ENCODE peak calls at places on chromosomes 2 and 18, in seven cellular contexts. One of them, this sample, is unnamed.

GRCh38 chr2:171522057-171522803 is at the start of gene CYBRD1:
- DNase-seq in OCI-LY7: no peak
- DNase-seq in HL-60: peak; percentile 87
- DNase-seq in pancreas: peak; percentile 70
- DNase-seq in mesenchymal stem cell: peak; percentile 82
- DNase-seq in esophagus muscularis mucosa: peak; percentile 95
- DNase-seq in hepatocyte: peak; percentile 80
- DNase-seq in this sample: peak; percentile 82

GRCh38 chr18:79203017-79203605 is 133.9 kb downstream of the ATP9B start:
- DNase-seq in pancreas: no peak
- DNase-seq in HL-60: no peak
- DNase-seq in esophagus muscularis mucosa: no peak
- DNase-seq in OCI-LY7: no peak
- DNase-seq in hepatocyte: no peak
- DNase-seq in mesenchymal stem cell: no peak
- DNase-seq in this sample: no peak

GRCh38 chr18:48792141-48792540 is 158.6 kb downstream of the SMAD7 start:
- DNase-seq in HL-60: no peak
- DNase-seq in OCI-LY7: no peak
- DNase-seq in hepatocyte: no peak
- DNase-seq in esophagus muscularis mucosa: no peak
- DNase-seq in pancreas: no peak
- DNase-seq in mesenchymal stem cell: no peak
- DNase-seq in this sample: no peak

GRCh38 chr2:66872056-66872821 is 437.3 kb downstream of the MEIS1 start:
- DNase-seq in hepatocyte: no peak
- DNase-seq in HL-60: no peak
- DNase-seq in esophagus muscularis mucosa: no peak
- DNase-seq in pancreas: no peak
- DNase-seq in mesenchymal stem cell: peak; percentile 76
- DNase-seq in OCI-LY7: no peak
- DNase-seq in this sample: no peak

GRCh38 chr2:10133007-10133647 is 10.6 kb downstream of the RRM2 start:
- DNase-seq in pancreas: peak; percentile 31
- DNase-seq in mesenchymal stem cell: no peak
- DNase-seq in HL-60: no peak
- DNase-seq in esophagus muscularis mucosa: no peak
- DNase-seq in hepatocyte: no peak
- DNase-seq in OCI-LY7: no peak
- DNase-seq in this sample: no peak

GRCh38 chr2:108927936-108928659 is 60.9 kb downstream of the EDAR start:
- DNase-seq in pancreas: peak; percentile 32
- DNase-seq in HL-60: peak; percentile 33
- DNase-seq in mesenchymal stem cell: peak; percentile 57
- DNase-seq in hepatocyte: peak; percentile 80
- DNase-seq in esophagus muscularis mucosa: no peak
- DNase-seq in OCI-LY7: peak; percentile 32
- DNase-seq in this sample: no peak

GRCh38 chr2:65710779-65711295 is 278.4 kb upstream of the SPRED2 start:
- DNase-seq in mesenchymal stem cell: peak; percentile 10
- DNase-seq in hepatocyte: no peak
- DNase-seq in esophagus muscularis mucosa: no peak
- DNase-seq in pancreas: no peak
- DNase-seq in HL-60: no peak
- DNase-seq in OCI-LY7: peak; percentile 38
- DNase-seq in this sample: no peak

GRCh38 chr2:195520671-195521155 is 136.3 kb upstream of the SLC39A10 start:
- DNase-seq in mesenchymal stem cell: peak; percentile 64
- DNase-seq in HL-60: no peak
- DNase-seq in esophagus muscularis mucosa: no peak
- DNase-seq in OCI-LY7: no peak
- DNase-seq in hepatocyte: peak; percentile 41
- DNase-seq in pancreas: no peak
- DNase-seq in this sample: no peak

GRCh38 chr2:95325026-95325425 is 27.9 kb downstream of the KCNIP3 start:
- DNase-seq in esophagus muscularis mucosa: no peak
- DNase-seq in mesenchymal stem cell: no peak
- DNase-seq in OCI-LY7: no peak
- DNase-seq in hepatocyte: no peak
- DNase-seq in HL-60: no peak
- DNase-seq in pancreas: no peak
- DNase-seq in this sample: no peak

GRCh38 chr2:98333922-98334321 is 12.3 kb upstream of the CNGA3 start:
- DNase-seq in pancreas: no peak
- DNase-seq in HL-60: no peak
- DNase-seq in mesenchymal stem cell: no peak
- DNase-seq in OCI-LY7: no peak
- DNase-seq in hepatocyte: no peak
- DNase-seq in esophagus muscularis mucosa: no peak
- DNase-seq in this sample: no peak

GRCh38 chr2:57119141-57119540 is 927.5 kb upstream of the VRK2 start:
- DNase-seq in mesenchymal stem cell: no peak
- DNase-seq in esophagus muscularis mucosa: no peak
- DNase-seq in HL-60: no peak
- DNase-seq in OCI-LY7: no peak
- DNase-seq in hepatocyte: no peak
- DNase-seq in pancreas: no peak
- DNase-seq in this sample: no peak

GRCh38 chr2:7057865-7058400 is 140.7 kb downstream of the RNF144A start:
- DNase-seq in esophagus muscularis mucosa: no peak
- DNase-seq in pancreas: no peak
- DNase-seq in OCI-LY7: peak; percentile 74
- DNase-seq in HL-60: peak; percentile 61
- DNase-seq in hepatocyte: no peak
- DNase-seq in mesenchymal stem cell: no peak
- DNase-seq in this sample: no peak

GRCh38 chr2:71675296-71675695 is 221.9 kb downstream of the DYSF start:
- DNase-seq in OCI-LY7: peak; percentile 18
- DNase-seq in pancreas: peak; percentile 70
- DNase-seq in mesenchymal stem cell: no peak
- DNase-seq in hepatocyte: no peak
- DNase-seq in HL-60: no peak
- DNase-seq in esophagus muscularis mucosa: no peak
- DNase-seq in this sample: peak; percentile 81

GRCh38 chr18:67476585-67476984 is 39.9 kb downstream of the DSEL start:
- DNase-seq in hepatocyte: no peak
- DNase-seq in pancreas: no peak
- DNase-seq in OCI-LY7: no peak
- DNase-seq in esophagus muscularis mucosa: no peak
- DNase-seq in HL-60: no peak
- DNase-seq in mesenchymal stem cell: peak; percentile 28
- DNase-seq in this sample: no peak

GRCh38 chr2:86783615-86784339 is 6.9 kb downstream of the CD8A start:
- DNase-seq in HL-60: no peak
- DNase-seq in mesenchymal stem cell: no peak
- DNase-seq in OCI-LY7: no peak
- DNase-seq in pancreas: no peak
- DNase-seq in hepatocyte: no peak
- DNase-seq in esophagus muscularis mucosa: no peak
- DNase-seq in this sample: no peak

GRCh38 chr18:40911582-40912254 is 1043.3 kb upstream of the PIK3C3 start:
- DNase-seq in hepatocyte: no peak
- DNase-seq in esophagus muscularis mucosa: no peak
- DNase-seq in HL-60: no peak
- DNase-seq in mesenchymal stem cell: peak; percentile 65
- DNase-seq in OCI-LY7: no peak
- DNase-seq in pancreas: no peak
- DNase-seq in this sample: no peak

GRCh38 chr2:218858138-218858445 is 1.5 kb upstream of the WNT6 start:
- DNase-seq in mesenchymal stem cell: no peak
- DNase-seq in esophagus muscularis mucosa: no peak
- DNase-seq in OCI-LY7: no peak
- DNase-seq in hepatocyte: no peak
- DNase-seq in HL-60: no peak
- DNase-seq in pancreas: peak; percentile 25
- DNase-seq in this sample: no peak

GRCh38 chr2:206915136-206915535 is 24.2 kb upstream of the CPO start:
- DNase-seq in pancreas: no peak
- DNase-seq in mesenchymal stem cell: peak; percentile 93
- DNase-seq in OCI-LY7: no peak
- DNase-seq in HL-60: peak; percentile 33
- DNase-seq in esophagus muscularis mucosa: no peak
- DNase-seq in hepatocyte: peak; percentile 74
- DNase-seq in this sample: no peak

GRCh38 chr2:234880551-234881211 is 71.1 kb upstream of the SH3BP4 start:
- DNase-seq in hepatocyte: peak; percentile 37
- DNase-seq in OCI-LY7: no peak
- DNase-seq in esophagus muscularis mucosa: no peak
- DNase-seq in pancreas: no peak
- DNase-seq in HL-60: no peak
- DNase-seq in mesenchymal stem cell: peak; percentile 82
- DNase-seq in this sample: no peak

DNA sequence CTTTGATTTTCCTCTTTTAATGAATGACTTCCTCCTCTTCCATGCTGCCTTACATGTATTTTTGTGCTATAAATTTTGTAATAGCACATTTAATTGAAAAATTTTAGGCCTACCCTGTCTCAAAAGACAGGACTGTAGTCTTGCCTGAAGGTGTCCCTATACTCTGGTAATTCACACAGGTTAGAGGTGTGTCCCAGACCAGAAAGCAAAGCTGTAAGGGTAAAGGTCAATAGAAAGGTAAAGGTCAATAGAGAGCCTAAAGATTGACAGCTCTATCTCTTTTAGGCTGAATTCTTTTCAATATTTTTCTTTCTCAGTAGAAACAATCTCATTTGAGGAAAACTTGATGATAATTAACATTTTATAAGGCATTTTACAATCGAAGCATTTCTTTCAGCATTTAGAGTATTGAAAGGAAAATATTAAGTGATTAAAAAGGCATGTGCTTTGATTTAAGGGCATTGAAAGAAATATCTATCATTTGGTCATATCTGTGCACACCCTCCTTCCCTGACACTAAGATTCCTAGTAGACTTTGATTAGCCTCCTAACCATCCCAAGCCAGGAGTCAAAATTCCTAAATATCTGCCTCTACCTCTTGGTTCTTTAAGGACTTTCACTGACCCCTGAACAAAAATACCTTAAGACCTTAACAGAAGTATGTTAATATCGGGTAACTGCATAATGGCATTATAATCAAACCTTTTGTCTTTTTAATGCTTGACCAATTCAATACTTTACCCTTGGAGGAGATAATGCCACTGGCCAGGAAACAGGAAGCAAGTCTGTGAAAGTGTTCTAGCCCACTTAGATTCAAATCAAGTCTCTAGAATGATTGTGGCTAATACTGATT is 161.8 kb upstream of the DTNA start:
- DNase-seq in HL-60: no peak
- DNase-seq in hepatocyte: no peak
- DNase-seq in pancreas: no peak
- DNase-seq in mesenchymal stem cell: no peak
- DNase-seq in esophagus muscularis mucosa: no peak
- DNase-seq in OCI-LY7: no peak
- DNase-seq in this sample: no peak
- H3K27ac ChIP-seq in HL-60: no peak overlapping the region
- H3K27ac ChIP-seq in hepatocyte: no peak overlapping the region
- H3K27ac ChIP-seq in pancreas: no peak overlapping the region
- H3K27ac ChIP-seq in mesenchymal stem cell: no peak overlapping the region
- H3K27ac ChIP-seq in esophagus muscularis mucosa: no peak overlapping the region
- H3K27ac ChIP-seq in OCI-LY7: no peak overlapping the region
- H3K27ac ChIP-seq in this sample: peak overlapping the region; percentile 4

DNA sequence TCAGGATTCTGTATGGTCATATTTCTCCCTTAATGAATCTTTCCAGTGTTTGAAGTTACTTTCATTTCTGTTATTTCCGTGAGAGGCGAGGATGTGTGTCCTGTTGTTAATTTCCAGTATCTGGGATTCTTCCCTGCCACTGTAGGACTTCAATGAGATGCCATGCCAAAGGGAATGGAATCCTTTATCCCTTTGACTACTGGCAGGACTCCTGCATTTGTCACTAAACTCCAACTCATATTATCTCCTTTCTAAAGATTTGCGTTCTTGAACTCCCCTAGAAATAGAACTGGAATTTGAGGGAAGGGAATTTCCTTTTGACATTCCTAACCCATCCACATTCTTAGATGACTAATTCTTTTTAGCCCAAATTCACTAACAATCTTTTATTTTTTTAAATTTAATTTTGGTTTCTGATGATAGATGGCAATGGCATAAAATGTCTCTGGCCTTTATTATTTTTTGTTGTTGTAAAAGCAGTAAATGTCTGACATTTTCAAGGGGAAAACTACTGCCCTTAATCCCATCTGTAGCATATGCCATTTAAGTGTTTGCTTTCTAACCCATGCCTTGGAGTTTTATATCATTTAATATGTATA is 87.8 kb upstream of the EML6 start:
- DNase-seq in mesenchymal stem cell: no peak
- DNase-seq in HL-60: no peak
- DNase-seq in pancreas: no peak
- DNase-seq in hepatocyte: no peak
- DNase-seq in OCI-LY7: no peak
- DNase-seq in esophagus muscularis mucosa: no peak
- DNase-seq in this sample: no peak
- H3K27ac ChIP-seq in mesenchymal stem cell: peak overlapping the region; percentile 95
- H3K27ac ChIP-seq in HL-60: no peak overlapping the region
- H3K27ac ChIP-seq in pancreas: peak overlapping the region; percentile 28
- H3K27ac ChIP-seq in hepatocyte: peak overlapping the region; percentile 68
- H3K27ac ChIP-seq in OCI-LY7: peak overlapping the region; percentile 97
- H3K27ac ChIP-seq in esophagus muscularis mucosa: peak overlapping the region; percentile 73
- H3K27ac ChIP-seq in this sample: peak overlapping the region; percentile 82

DNA sequence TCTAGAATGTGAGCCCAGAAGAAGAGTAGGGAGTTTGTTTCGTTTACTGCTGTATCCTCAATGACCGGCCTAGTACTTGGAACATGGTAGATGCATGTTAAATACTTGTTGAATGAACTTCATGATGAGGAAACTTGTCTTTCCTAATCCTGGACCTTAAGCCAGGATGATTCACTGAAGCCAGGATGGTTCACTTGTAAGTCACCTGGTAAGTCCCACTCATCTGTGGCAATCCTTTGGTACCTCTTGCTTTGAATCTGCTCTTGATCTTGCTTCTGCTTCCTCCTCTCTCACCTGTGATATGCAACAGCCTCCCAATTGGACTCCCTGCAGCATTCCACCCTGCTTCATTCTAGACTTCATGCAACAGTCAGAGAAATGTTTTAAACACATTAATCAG is 43.6 kb downstream of the QPCT start:
- DNase-seq in pancreas: no peak
- DNase-seq in OCI-LY7: no peak
- DNase-seq in hepatocyte: peak; percentile 17
- DNase-seq in esophagus muscularis mucosa: peak; percentile 34
- DNase-seq in mesenchymal stem cell: peak; percentile 88
- DNase-seq in HL-60: no peak
- DNase-seq in this sample: no peak
- H3K27ac ChIP-seq in pancreas: no peak overlapping the region
- H3K27ac ChIP-seq in OCI-LY7: no peak overlapping the region
- H3K27ac ChIP-seq in hepatocyte: no peak overlapping the region
- H3K27ac ChIP-seq in esophagus muscularis mucosa: no peak overlapping the region
- H3K27ac ChIP-seq in mesenchymal stem cell: no peak overlapping the region
- H3K27ac ChIP-seq in HL-60: no peak overlapping the region
- H3K27ac ChIP-seq in this sample: no peak overlapping the region

GRCh38 chr18:63586431-63586830 is 712 bp upstream of the SERPINB13 start:
- DNase-seq in OCI-LY7: no peak
- DNase-seq in pancreas: no peak
- DNase-seq in mesenchymal stem cell: no peak
- DNase-seq in HL-60: no peak
- DNase-seq in hepatocyte: no peak
- DNase-seq in esophagus muscularis mucosa: no peak
- DNase-seq in this sample: no peak
- H3K27ac ChIP-seq in OCI-LY7: no peak overlapping the region
- H3K27ac ChIP-seq in pancreas: no peak overlapping the region
- H3K27ac ChIP-seq in mesenchymal stem cell: no peak overlapping the region
- H3K27ac ChIP-seq in HL-60: peak overlapping the region; percentile 54
- H3K27ac ChIP-seq in hepatocyte: no peak overlapping the region
- H3K27ac ChIP-seq in esophagus muscularis mucosa: no peak overlapping the region
- H3K27ac ChIP-seq in this sample: no peak overlapping the region

This sample was measured in lung.